ENCODE peak calls at places on chromosomes 3 and 15, in seven cellular contexts. H is SK-N-SH, C is ovary, V is A549, P is esophagus muscularis mucosa, J is transverse colon, Q is HepG2. L is an unnamed sample.

GRCh38 chr15:40399370-40399769 is 6.2 kb upstream of the IVD start:
- DNase-seq in H (no peak), C (no peak), V (no peak), P (no peak), J (no peak), Q (no peak), L (no peak)

GRCh38 chr15:52912172-52912571 is 122.0 kb upstream of the ONECUT1 start:
- DNase-seq in H (no peak), C (no peak), V (no peak), P (no peak), J (no peak), Q (no peak), L (no peak)

GRCh38 chr3:126704494-126705214 is 614 bp downstream of the CHCHD6 start:
- DNase-seq in H (peak; percentile 58), C (no peak), V (no peak), P (peak; percentile 91), J (no peak), Q (no peak), L (no peak)

GRCh38 chr3:66133050-66133757 is 87.6 kb upstream of the SLC25A26 start:
- DNase-seq in H (no peak), C (no peak), V (no peak), P (no peak), J (no peak), Q (peak; percentile 16), L (no peak)

GRCh38 chr3:100113728-100114412 is 431 bp downstream of the FILIP1L start:
- DNase-seq in H (no peak), C (no peak), V (no peak), P (no peak), J (no peak), Q (no peak), L (no peak)

GRCh38 chr3:52783211-52783555 is 5.8 kb downstream of the ITIH1 start:
- DNase-seq in H (no peak), C (no peak), V (no peak), P (no peak), J (peak; percentile 4), Q (no peak), L (no peak)

GRCh38 chr3:103517013-103517412 is 1082.2 kb downstream of the ZPLD1 start:
- DNase-seq in H (no peak), C (no peak), V (no peak), P (no peak), J (no peak), Q (no peak), L (no peak)

GRCh38 chr3:157373783-157374182 is 62.9 kb upstream of the PTX3 start:
- DNase-seq in H (no peak), C (no peak), V (no peak), P (no peak), J (no peak), Q (no peak), L (no peak)

GRCh38 chr15:78810377-78811123 is 714 bp downstream of the ADAMTS7 start:
- DNase-seq in H (peak; percentile 85), C (peak; percentile 66), V (peak; percentile 37), P (no peak), J (peak; percentile 50), Q (no peak), L (peak; percentile 67)

GRCh38 chr3:180601688-180602666 is at the start of gene TTC14:
- DNase-seq in H (peak; percentile 93), C (peak; percentile 89), V (peak; percentile 92), P (peak; percentile 97), J (peak; percentile 92), Q (peak; percentile 93), L (peak; percentile 86)

GRCh38 chr3:157130138-157130880 is 29.6 kb downstream of the CCNL1 start:
- DNase-seq in H (peak; percentile 77), C (peak; percentile 56), V (peak; percentile 85), P (no peak), J (peak; percentile 92), Q (peak; percentile 90), L (peak; percentile 63)

GRCh38 chr3:57816471-57817105 is 60.5 kb downstream of the SLMAP start:
- DNase-seq in H (no peak), C (no peak), V (no peak), P (no peak), J (no peak), Q (no peak), L (no peak)

GRCh38 chr3:69099576-69099975 is 14.8 kb downstream of the ARL6IP5 start:
- DNase-seq in H (no peak), C (no peak), V (no peak), P (no peak), J (no peak), Q (no peak), L (no peak)

GRCh38 chr3:47414666-47415587 is 34.1 kb downstream of the PTPN23 start:
- DNase-seq in H (no peak), C (no peak), V (no peak), P (no peak), J (no peak), Q (no peak), L (no peak)

GRCh38 chr15:67127925-67128324 is 62.5 kb downstream of the SMAD3 start:
- DNase-seq in H (no peak), C (peak; percentile 37), V (peak; percentile 91), P (no peak), J (no peak), Q (no peak), L (no peak)

GRCh38 chr3:57112206-57112605 is 51.7 kb downstream of the SPATA12 start:
- DNase-seq in H (peak; percentile 72), C (no peak), V (peak; percentile 23), P (no peak), J (no peak), Q (peak; percentile 13), L (no peak)

GRCh38 chr3:197912770-197913476 is 37.1 kb upstream of the RPL35A start:
- DNase-seq in H (no peak), C (peak; percentile 71), V (no peak), P (no peak), J (peak; percentile 8), Q (no peak), L (no peak)

GRCh38 chr15:69782809-69783208 is 314.9 kb downstream of the TLE3 start:
- DNase-seq in H (no peak), C (no peak), V (no peak), P (peak; percentile 57), J (no peak), Q (peak; percentile 31), L (peak; percentile 34)

GRCh38 chr3:128435561-128435960 is 31.1 kb downstream of the DNAJB8 start:
- DNase-seq in H (no peak), C (no peak), V (no peak), P (no peak), J (no peak), Q (no peak), L (no peak)

GRCh38 chr3:133853925-133854227 is 41.8 kb downstream of the RAB6B start:
- DNase-seq in H (no peak), C (no peak), V (no peak), P (no peak), J (no peak), Q (no peak), L (no peak)

GRCh38 chr3:72756900-72757299 is 91.3 kb downstream of the SHQ1 start:
- DNase-seq in H (no peak), C (no peak), V (no peak), P (no peak), J (no peak), Q (no peak), L (no peak)

GRCh38 chr3:162082516-162082915 is 585.9 kb downstream of the OTOL1 start:
- DNase-seq in H (no peak), C (no peak), V (no peak), P (no peak), J (no peak), Q (no peak), L (no peak)

GRCh38 chr3:120926146-120926545 is 18.1 kb downstream of the STXBP5L start:
- DNase-seq in H (no peak), C (no peak), V (no peak), P (no peak), J (no peak), Q (no peak), L (no peak)

GRCh38 chr3:105686324-105686897 is 182.4 kb downstream of the CBLB start:
- DNase-seq in H (peak; percentile 29), C (no peak), V (peak; percentile 16), P (no peak), J (no peak), Q (no peak), L (no peak)

GRCh38 chr3:52934626-52935530 is 37.5 kb upstream of the STIMATE start:
- DNase-seq in H (peak; percentile 77), C (peak; percentile 47), V (peak; percentile 47), P (no peak), J (peak; percentile 45), Q (peak; percentile 46), L (peak; percentile 33)

GRCh38 chr3:40980467-40980866 is 218.8 kb upstream of the CTNNB1 start:
- DNase-seq in H (no peak), C (no peak), V (no peak), P (no peak), J (no peak), Q (no peak), L (no peak)

GRCh38 chr3:57228734-57229505 is 1.4 kb downstream of the APPL1 start:
- DNase-seq in H (no peak), C (no peak), V (peak; percentile 2), P (no peak), J (peak; percentile 17), Q (no peak), L (no peak)

DNA sequence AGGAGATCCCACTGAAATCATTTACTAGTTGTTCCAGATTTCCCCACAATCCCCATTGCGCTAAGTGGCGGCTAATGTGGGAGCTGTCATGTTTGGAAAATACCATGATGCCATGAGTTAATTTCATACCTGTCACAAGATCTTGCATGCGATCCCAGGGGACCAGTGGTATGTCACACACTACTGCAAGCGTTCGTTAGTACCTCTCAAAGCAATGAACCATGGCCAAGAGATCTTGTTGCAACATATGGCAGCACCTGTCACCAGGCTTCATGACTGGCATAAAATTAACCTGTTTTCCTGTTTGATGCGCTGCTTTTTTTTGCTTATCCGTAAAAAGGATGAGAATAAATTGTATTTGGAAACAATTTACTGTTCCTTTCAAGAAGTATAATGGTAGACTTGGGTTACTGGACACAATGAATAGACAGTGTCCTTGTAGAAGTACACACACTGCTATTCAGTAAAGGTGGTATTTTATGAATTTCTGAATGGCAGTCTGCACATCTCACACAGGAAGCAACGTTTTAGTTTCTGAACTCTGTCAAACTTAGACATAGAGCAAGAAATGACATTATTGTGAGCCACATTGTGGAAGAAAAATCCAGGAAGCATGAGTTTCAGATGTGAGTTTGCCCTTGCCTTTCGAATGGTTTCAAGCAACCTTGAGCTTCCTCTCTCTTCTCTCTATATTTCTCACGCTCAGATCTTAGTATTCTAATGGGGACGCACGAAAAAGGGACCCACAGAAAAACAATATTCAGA is 81.9 kb downstream of the CHL1 start:
- DNase-seq in H (no peak), C (no peak), V (no peak), P (no peak), J (peak; percentile 8), Q (no peak), L (no peak)
- TF ChIP-seq EP300 in H (no peak), C (no peak), V (no peak), P (no peak), J (no peak), Q (no peak), L (no peak)

GRCh38 chr3:24119321-24119751 is 174.2 kb downstream of the NR1D2 start:
- DNase-seq in H (no peak), C (no peak), V (peak; percentile 27), P (no peak), J (no peak), Q (no peak), L (no peak)
- TF ChIP-seq EP300 in H (no peak), C (no peak), V (no peak), P (no peak), J (no peak), Q (no peak), L (no peak)

GRCh38 chr3:26622634-26623408 is at the start of gene LRRC3B:
- DNase-seq in H (peak; percentile 75), C (no peak), V (no peak), P (no peak), J (no peak), Q (no peak), L (no peak)
- TF ChIP-seq EP300 in H (no peak), C (no peak), V (no peak), P (no peak), J (no peak), Q (no peak), L (no peak)

GRCh38 chr3:161026612-161027217 is 78.4 kb downstream of the B3GALNT1 start:
- DNase-seq in H (no peak), C (no peak), V (no peak), P (no peak), J (no peak), Q (no peak), L (no peak)
- TF ChIP-seq EP300 in H (no peak), C (no peak), V (no peak), P (no peak), J (no peak), Q (no peak), L (no peak)